ENCODE peak calls at places on chromosomes 2 and 18, in seven cellular contexts. X, F, Q, J, R, N and T are unnamed samples. For H3K9me3, the result is how much of the 10 kb centered on the place peaks cover.

GRCh38 chr2:21070322-21071257 is 26.7 kb upstream of the APOB start:
- DNase-seq in J (no peak), X (no peak), F (no peak), Q (no peak), R (no peak), N (no peak), T (no peak)

GRCh38 chr18:3667255-3668137 is 217.5 kb downstream of the TGIF1 start:
- DNase-seq in F (no peak), J (no peak), Q (no peak), X (no peak), R (no peak), N (no peak), T (no peak)

GRCh38 chr2:96687266-96687665 is 44.7 kb downstream of the FER1L5 start:
- DNase-seq in J (no peak), N (no peak), Q (no peak), X (no peak), R (no peak), F (no peak), T (no peak)

GRCh38 chr2:207768168-207768890 is 1.4 kb downstream of the FZD5 start:
- DNase-seq in R (peak), J (no peak), F (peak), X (peak), N (no peak), Q (peak), T (peak)

GRCh38 chr2:100247256-100248043 is 74.9 kb downstream of the LONRF2 start:
- DNase-seq in F (no peak), N (peak), Q (no peak), X (no peak), R (no peak), J (no peak), T (no peak)

GRCh38 chr2:95390272-95390880 is 12.1 kb upstream of the FAHD2A start:
- DNase-seq in F (no peak), J (no peak), N (no peak), R (no peak), Q (no peak), X (peak), T (no peak)

GRCh38 chr2:42871372-42871771 is 79.0 kb upstream of the HAAO start:
- DNase-seq in N (no peak), R (no peak), J (no peak), Q (no peak), F (no peak), X (no peak), T (no peak)

GRCh38 chr2:38751847-38752410 is 768 bp upstream of the SRSF7 start:
- DNase-seq in J (no peak), R (peak), X (no peak), F (no peak), Q (no peak), N (no peak), T (no peak)

GRCh38 chr18:58230438-58231179 is 186.6 kb downstream of the NEDD4L start:
- DNase-seq in X (peak), N (no peak), Q (no peak), J (no peak), R (no peak), F (no peak), T (no peak)

GRCh38 chr2:137980459-137980858 is 16.2 kb downstream of the HNMT start:
- DNase-seq in Q (no peak), F (peak), J (no peak), X (no peak), R (no peak), N (no peak), T (no peak)

GRCh38 chr2:109246176-109246575 is 117.2 kb downstream of the SH3RF3 start:
- DNase-seq in Q (no peak), R (no peak), X (no peak), J (no peak), F (no peak), N (no peak), T (peak)

GRCh38 chr18:43681661-43682060 is 404.4 kb upstream of the SYT4 start:
- DNase-seq in R (no peak), Q (no peak), F (no peak), N (no peak), X (no peak), J (no peak), T (no peak)

GRCh38 chr2:240877460-240878340 is 9.1 kb downstream of the AGXT start:
- DNase-seq in R (no peak), Q (no peak), F (no peak), N (no peak), X (no peak), J (no peak), T (no peak)

GRCh38 chr18:59144483-59144882 is 4.8 kb downstream of the SEC11C start:
- DNase-seq in R (no peak), J (no peak), F (no peak), X (no peak), Q (no peak), N (no peak), T (no peak)

GRCh38 chr18:3664563-3665178 is 214.7 kb downstream of the TGIF1 start:
- DNase-seq in J (no peak), F (peak), Q (no peak), R (no peak), X (no peak), N (peak), T (no peak)

GRCh38 chr18:13502585-13502984 is 223.8 kb downstream of the FAM210A start:
- DNase-seq in N (no peak), X (peak), R (no peak), F (no peak), J (no peak), Q (no peak), T (peak)

GRCh38 chr18:73774836-73775509 is 372.7 kb downstream of the FBXO15 start:
- DNase-seq in N (no peak), F (no peak), J (no peak), Q (no peak), X (peak), R (peak), T (peak)

GRCh38 chr2:23178398-23178797 is 206.6 kb upstream of the KLHL29 start:
- DNase-seq in Q (no peak), X (no peak), J (no peak), N (no peak), R (no peak), F (no peak), T (no peak)

GRCh38 chr2:178234648-178235047 is 40.3 kb downstream of the OSBPL6 start:
- DNase-seq in R (no peak), J (no peak), Q (no peak), F (no peak), X (no peak), N (no peak), T (no peak)

GRCh38 chr18:47100214-47100831 is 50.0 kb downstream of the HDHD2 start:
- DNase-seq in Q (no peak), F (peak), X (peak), J (peak), N (peak), R (peak), T (peak)

GRCh38 chr2:70111752-70112591 is 24.7 kb downstream of the PCBP1 start:
- DNase-seq in N (no peak), J (no peak), R (no peak), Q (no peak), X (no peak), F (peak), T (no peak)

GRCh38 chr18:13137939-13138821 is 80.4 kb upstream of the LDLRAD4 start:
- DNase-seq in F (peak), J (peak), N (no peak), X (peak), R (peak), Q (no peak), T (peak)

GRCh38 chr2:112622528-112622849 is 23.2 kb upstream of the SLC20A1 start:
- DNase-seq in X (no peak), N (no peak), Q (no peak), F (peak), J (no peak), R (no peak), T (no peak)

GRCh38 chr2:112048887-112049286 is 6.2 kb upstream of the TMEM87B start:
- DNase-seq in F (peak), R (peak), N (peak), Q (no peak), X (peak), J (peak), T (no peak)

GRCh38 chr2:146579154-146579930 is 1265.5 kb upstream of the ACVR2A start:
- DNase-seq in Q (no peak), R (peak), X (no peak), J (no peak), N (no peak), F (peak), T (no peak)

GRCh38 chr2:151638188-151638933 is 95.9 kb downstream of the NEB start:
- DNase-seq in J (no peak), R (no peak), X (no peak), Q (no peak), F (no peak), N (peak), T (no peak)

GRCh38 chr2:65056215-65056989 is at the start of gene CEP68:
- DNase-seq in N (peak), F (peak), J (peak), X (peak), Q (peak), R (peak), T (peak)

GRCh38 chr2:61689526-61689925 is 151.4 kb upstream of the XPO1 start:
- DNase-seq in R (no peak), N (no peak), Q (no peak), X (no peak), F (peak), J (no peak), T (no peak)

GRCh38 chr2:24411488-24412146 is 51.3 kb upstream of the ITSN2 start:
- DNase-seq in R (no peak), J (no peak), N (no peak), X (no peak), Q (no peak), F (no peak), T (no peak)

DNA sequence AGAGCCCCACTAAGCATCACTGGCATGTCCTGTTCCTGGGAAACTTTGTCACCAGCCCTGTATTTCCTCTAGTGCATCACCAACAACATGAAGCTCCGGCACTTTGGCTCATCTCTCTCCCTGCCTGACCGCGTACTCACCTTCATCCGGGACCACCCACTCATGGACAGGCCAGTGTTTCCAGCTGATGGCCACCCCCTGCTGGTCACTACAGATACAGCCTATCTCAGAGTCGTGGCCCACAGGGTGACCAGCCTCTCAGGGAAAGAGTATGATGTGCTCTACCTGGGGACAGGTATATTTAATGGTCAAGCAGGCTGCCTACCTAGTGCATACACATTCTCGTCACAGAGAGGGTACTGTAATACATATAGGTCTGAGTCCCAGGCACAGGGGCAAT is 21.0 kb downstream of the SEMA4F start:
- DNase-seq in R (no peak), X (no peak), Q (no peak), N (no peak), F (no peak), J (no peak), T (no peak)
- TF ChIP-seq CTCF in R (no peak), X (no peak), Q (no peak), N (no peak), F (peak), J (no peak), T (no peak)

GRCh38 chr18:75548353-75548752 is 120.8 kb upstream of the SMIM21 start:
- DNase-seq in X (no peak), F (peak), J (no peak), Q (no peak), N (no peak), R (no peak), T (no peak)
- H3K9me3 ChIP-seq in X (under half), F (under half), J (under half), Q (under half), N (under half), R (under half), T (under half)

GRCh38 chr2:102239344-102239743 is 52.5 kb downstream of the IL1RL2 start:
- DNase-seq in X (no peak), Q (no peak), J (no peak), N (no peak), F (no peak), R (no peak), T (no peak)

GRCh38 chr2:102240640-102241370 is 54.0 kb downstream of the IL1RL2 start:
- DNase-seq in F (peak), X (peak), N (peak), R (peak), Q (peak), J (peak), T (peak)

GRCh38 chr2:102238039-102238756 is 51.4 kb downstream of the IL1RL2 start:
- DNase-seq in R (no peak), N (no peak), Q (no peak), X (no peak), F (peak), J (no peak), T (no peak)

GRCh38 chr2:102237176-102237575 is 50.4 kb downstream of the IL1RL2 start:
- DNase-seq in X (no peak), F (no peak), R (no peak), J (no peak), N (no peak), Q (no peak), T (no peak)

DNA sequence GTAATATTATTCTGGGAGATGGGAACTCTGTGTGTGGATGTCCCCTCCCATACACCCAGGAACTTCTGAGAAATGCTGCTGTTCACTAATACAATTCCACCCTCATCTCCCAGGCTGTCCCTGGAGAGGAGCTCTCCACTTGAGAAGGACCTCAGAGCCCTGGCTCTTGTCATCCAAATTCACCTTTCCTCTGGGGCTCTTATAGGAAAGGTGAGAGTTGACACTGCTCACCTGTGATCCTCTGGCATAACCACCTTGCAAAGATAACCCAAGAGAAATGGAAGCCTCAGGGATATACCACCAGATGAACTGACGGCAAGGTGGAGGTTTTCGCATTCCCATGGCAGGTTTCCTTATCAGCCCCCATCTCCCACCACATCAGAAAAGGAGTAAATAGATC is 52.0 kb downstream of the IL1RL2 start:
- DNase-seq in X (no peak), N (no peak), F (no peak), R (no peak), Q (no peak), J (no peak), T (no peak)
- H3K27ac ChIP-seq in X (no peak), N (no peak), F (no peak), R (peak), Q (peak), J (no peak), T (no peak)

DNA sequence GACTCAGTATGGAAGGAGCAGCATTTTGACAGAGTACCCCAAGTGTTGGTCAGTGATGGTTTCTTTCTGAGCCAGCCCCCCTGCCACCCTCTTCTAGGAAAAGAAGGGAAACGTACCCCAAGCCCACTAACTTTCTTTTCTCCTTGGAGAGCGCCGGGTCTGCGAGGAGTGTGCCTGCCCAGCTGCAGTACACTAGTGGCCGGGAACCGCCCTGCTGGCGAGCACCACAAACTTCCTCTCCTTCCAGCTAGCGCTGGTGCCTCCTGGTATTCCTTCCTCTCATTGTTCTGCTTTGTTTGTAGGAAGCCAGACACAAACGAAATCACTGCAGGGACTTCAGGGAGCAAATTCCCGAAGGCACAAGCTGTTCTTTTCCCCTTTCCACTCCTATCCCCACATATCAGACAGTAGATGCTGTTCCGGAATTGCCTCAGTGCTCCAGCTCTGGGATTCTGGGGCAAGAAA is 1.8 kb downstream of the CCDC85A start:
- DNase-seq in Q (peak), X (peak), R (peak), J (no peak), F (peak), N (no peak), T (peak)
- TF ChIP-seq CTCF in Q (peak), X (no peak), R (no peak), J (no peak), F (peak), N (no peak), T (peak)

GRCh38 chr2:33241581-33241980 is 234.9 kb upstream of the RASGRP3 start:
- DNase-seq in X (no peak), F (peak), R (no peak), Q (no peak), N (no peak), J (no peak), T (no peak)

GRCh38 chr2:33242845-33243244 is 233.6 kb upstream of the RASGRP3 start:
- DNase-seq in F (peak), X (no peak), Q (no peak), R (no peak), J (no peak), N (no peak), T (no peak)

GRCh38 chr2:33238111-33238510 is 238.3 kb upstream of the RASGRP3 start:
- DNase-seq in X (no peak), Q (no peak), F (peak), N (no peak), R (no peak), J (no peak), T (no peak)

GRCh38 chr2:33241072-33241471 is 235.4 kb upstream of the RASGRP3 start:
- DNase-seq in F (no peak), Q (no peak), R (no peak), N (no peak), J (no peak), X (no peak), T (no peak)

GRCh38 chr2:33240178-33240577 is 236.3 kb upstream of the RASGRP3 start:
- DNase-seq in R (no peak), Q (no peak), X (no peak), F (peak), N (no peak), J (no peak), T (no peak)
- H3K9me3 ChIP-seq in R (under half), Q (under half), X (under half), F (under half), N (under half), J (under half), T (under half)

GRCh38 chr2:171986778-171987177 is 13.0 kb upstream of the METAP1D start:
- DNase-seq in Q (no peak), N (no peak), R (no peak), J (no peak), X (no peak), F (no peak), T (no peak)

GRCh38 chr2:171996021-171996420 is 3.7 kb upstream of the METAP1D start:
- DNase-seq in J (no peak), R (no peak), F (no peak), Q (no peak), N (no peak), X (no peak), T (no peak)

GRCh38 chr2:171995586-171995985 is 4.2 kb upstream of the METAP1D start:
- DNase-seq in J (no peak), N (no peak), F (no peak), R (no peak), X (no peak), Q (no peak), T (no peak)

GRCh38 chr2:171985076-171985475 is 14.7 kb upstream of the METAP1D start:
- DNase-seq in J (no peak), F (no peak), X (no peak), R (no peak), Q (no peak), N (no peak), T (no peak)

DNA sequence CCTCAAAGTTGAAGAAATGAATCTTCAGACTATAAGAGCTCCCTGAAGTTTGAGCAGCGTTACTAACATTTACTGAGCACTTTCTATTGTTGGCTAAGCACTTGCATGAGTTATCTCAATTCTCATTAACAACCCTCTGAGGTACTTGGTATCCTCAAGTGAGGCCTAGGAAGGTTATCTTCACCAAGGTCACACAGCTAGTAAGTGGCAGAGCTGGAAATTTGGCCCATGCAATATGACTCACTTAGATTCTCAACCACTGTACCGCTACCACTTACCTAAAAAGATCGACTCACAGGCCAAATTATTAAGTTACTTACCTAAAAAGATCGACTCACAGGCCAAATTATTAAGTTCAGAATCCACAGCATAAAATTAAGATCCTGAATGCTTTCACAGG is 8.7 kb upstream of the METAP1D start:
- DNase-seq in R (no peak), N (no peak), F (no peak), J (no peak), Q (no peak), X (no peak), T (no peak)
- H3K27ac ChIP-seq in R (no peak), N (no peak), F (no peak), J (no peak), Q (no peak), X (no peak), T (no peak)

GRCh38 chr18:5057348-5058012 is 139.6 kb downstream of the AKAIN1 start:
- DNase-seq in N (peak), F (peak), Q (peak), X (peak), R (peak), J (peak), T (peak)
- TF ChIP-seq CTCF in N (peak), F (peak), Q (peak), X (peak), R (peak), J (peak), T (peak)

DNA sequence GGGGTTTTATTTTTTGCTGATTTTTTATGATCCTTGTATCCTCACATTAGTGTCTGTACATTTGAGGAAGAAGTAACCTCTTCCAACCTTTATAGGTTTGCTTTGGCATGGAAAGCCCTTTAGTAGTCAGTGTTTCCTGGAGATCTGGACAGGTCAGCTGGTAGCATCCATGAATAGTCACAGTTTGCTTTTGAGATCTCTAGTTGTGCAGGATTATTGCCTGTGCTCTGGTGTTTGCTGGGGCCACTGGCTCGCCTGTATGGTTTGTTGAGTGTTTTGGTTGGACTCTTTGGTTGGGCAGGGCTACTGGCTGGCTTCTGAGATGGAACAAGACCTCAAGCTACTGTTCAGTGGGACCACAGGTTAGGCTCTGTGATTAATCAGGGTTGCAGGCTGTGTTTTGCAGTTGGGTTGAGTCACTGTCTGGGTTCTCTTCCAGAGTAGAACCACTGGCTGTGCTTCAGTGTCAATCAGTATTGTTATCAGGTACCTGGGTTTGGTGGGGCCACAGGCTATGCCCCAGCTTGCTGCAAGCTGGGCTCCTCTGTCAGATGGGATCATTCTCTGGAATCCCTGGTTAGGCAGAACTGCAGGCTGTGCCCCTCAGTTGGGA is 20.0 kb downstream of the SP140L start:
- DNase-seq in R (no peak), N (no peak), F (no peak), X (no peak), Q (no peak), J (no peak), T (no peak)
- H3K9me3 ChIP-seq in R (under half), N (under half), F (under half), X (under half), Q (under half), J (under half), T (under half)